ENCODE peak calls at places on chromosomes 3 and 15, in seven cellular contexts. O is pancreas, L is heart left ventricle, E is AG04450, P is ovary, Q is neuronal stem cell, N is hepatocyte. X is an unnamed sample. For H3K9me3, the result is how much of the 10 kb centered on the place peaks cover.

GRCh38 chr3:178982138-178982537 is 89.5 kb downstream of the ZMAT3 start:
- DNase-seq in N (no peak), Q (no peak), P (no peak), L (no peak), O (no peak), E (no peak), X (no peak)

GRCh38 chr3:9088431-9089353 is 125.4 kb upstream of the RAD18 start:
- DNase-seq in P (peak), O (no peak), L (no peak), Q (no peak), E (no peak), N (peak), X (no peak)

GRCh38 chr15:71279757-71280141 is 164.5 kb downstream of the THSD4 start:
- DNase-seq in L (no peak), O (no peak), Q (no peak), E (no peak), P (no peak), N (no peak), X (no peak)

GRCh38 chr3:35709691-35710090 is 70.4 kb downstream of the ARPP21 start:
- DNase-seq in Q (no peak), P (no peak), N (no peak), E (no peak), O (no peak), L (no peak), X (no peak)

GRCh38 chr3:12420393-12420792 is 63.9 kb upstream of the TSEN2 start:
- DNase-seq in L (no peak), P (no peak), E (no peak), Q (no peak), O (no peak), N (no peak), X (no peak)

GRCh38 chr3:46019707-46020106 is 7.6 kb downstream of the XCR1 start:
- DNase-seq in N (no peak), L (no peak), E (no peak), O (no peak), P (no peak), Q (no peak), X (no peak)

GRCh38 chr3:12822725-12823373 is 18.5 kb downstream of the RPL32 start:
- DNase-seq in N (peak), P (no peak), Q (no peak), O (no peak), L (no peak), E (no peak), X (no peak)

GRCh38 chr15:80115021-80115420 is 37.8 kb upstream of the FAH start:
- DNase-seq in N (no peak), Q (no peak), L (no peak), E (no peak), O (no peak), P (no peak), X (no peak)

GRCh38 chr15:98383571-98383970 is 264.8 kb upstream of the IGF1R start:
- DNase-seq in L (no peak), Q (no peak), E (no peak), N (no peak), O (no peak), P (no peak), X (no peak)

GRCh38 chr3:177983341-177983740 is 552.9 kb upstream of the KCNMB2 start:
- DNase-seq in P (no peak), Q (no peak), O (no peak), L (no peak), N (no peak), E (no peak), X (no peak)

GRCh38 chr15:42060797-42061196 is 33.6 kb downstream of the PLA2G4D start:
- DNase-seq in O (no peak), E (no peak), P (no peak), N (no peak), L (no peak), Q (no peak), X (no peak)

GRCh38 chr15:98823012-98823458 is 174.7 kb downstream of the IGF1R start:
- DNase-seq in Q (no peak), P (no peak), L (no peak), N (peak), O (no peak), E (peak), X (peak)

GRCh38 chr3:160677459-160677901 is 520 bp downstream of the ARL14 start:
- DNase-seq in E (no peak), O (no peak), P (no peak), Q (no peak), N (no peak), L (no peak), X (no peak)

GRCh38 chr3:141373768-141374526 is 5.6 kb downstream of the ZBTB38 start:
- DNase-seq in Q (no peak), P (no peak), O (no peak), N (no peak), E (no peak), L (no peak), X (no peak)

GRCh38 chr3:178137206-178137605 is 399.0 kb upstream of the KCNMB2 start:
- DNase-seq in O (no peak), P (no peak), E (no peak), L (no peak), Q (no peak), N (no peak), X (no peak)

GRCh38 chr3:128190501-128190900 is 37.2 kb downstream of the EEFSEC start:
- DNase-seq in O (no peak), E (no peak), P (no peak), L (no peak), Q (no peak), N (no peak), X (no peak)

GRCh38 chr3:14152233-14152962 is 26.0 kb downstream of the XPC start:
- DNase-seq in Q (no peak), N (no peak), P (no peak), L (no peak), O (no peak), E (no peak), X (peak)

GRCh38 chr15:45919806-45920205 is 285.0 kb downstream of the SQOR start:
- DNase-seq in Q (no peak), P (no peak), N (peak), L (no peak), O (no peak), E (no peak), X (peak)

DNA sequence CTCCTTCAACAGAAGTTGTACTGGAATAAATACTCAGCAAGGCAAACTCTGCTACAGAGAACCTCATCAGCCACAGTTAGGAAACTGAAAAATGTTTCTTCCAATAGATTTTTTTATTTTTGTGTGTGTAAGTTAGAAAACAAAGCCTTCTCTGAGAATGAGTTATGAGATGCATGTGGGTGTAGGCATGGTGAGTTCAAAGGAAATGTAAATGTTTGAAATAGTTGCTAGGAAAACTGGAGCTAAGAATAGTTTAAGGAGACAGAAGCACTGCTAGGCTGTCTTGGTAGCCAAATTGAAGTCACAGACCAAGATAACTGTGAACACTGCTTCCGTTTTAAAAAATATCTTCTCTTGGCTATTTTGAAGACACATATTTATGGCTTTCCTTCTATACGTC is 1501.3 kb upstream of the CADM2 start:
- DNase-seq in N (no peak), P (no peak), L (no peak), E (no peak), O (no peak), Q (no peak), X (no peak)
- H3K4me3 ChIP-seq in N (no peak), P (no peak), L (no peak), E (no peak), O (no peak), Q (no peak), X (no peak)

DNA sequence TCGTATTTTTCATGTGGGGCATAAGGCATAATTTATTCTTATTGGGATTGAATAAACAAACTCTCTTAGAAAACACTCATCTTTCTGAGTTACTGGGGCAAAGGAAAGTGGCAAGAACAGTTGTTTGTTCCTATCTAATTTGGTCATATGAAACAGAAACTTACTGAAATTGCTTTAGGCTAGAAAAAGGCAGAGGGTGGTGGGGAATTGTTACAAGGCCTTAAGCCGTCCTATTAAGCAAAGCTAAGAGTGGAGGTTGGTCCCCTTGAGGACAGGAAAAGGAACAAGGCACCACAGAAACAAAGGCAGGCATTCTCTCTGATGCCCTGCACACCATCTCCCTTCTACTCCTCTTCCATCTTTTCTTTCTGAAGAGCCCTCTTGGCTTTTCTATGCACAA is 830.9 kb downstream of the EDEM1 start:
- DNase-seq in O (no peak), N (no peak), P (no peak), Q (no peak), L (no peak), E (no peak), X (no peak)
- H3K9me3 ChIP-seq in O (under half), N (under half), P (under half), Q (under half), L (under half), E (under half), X (under half)

DNA sequence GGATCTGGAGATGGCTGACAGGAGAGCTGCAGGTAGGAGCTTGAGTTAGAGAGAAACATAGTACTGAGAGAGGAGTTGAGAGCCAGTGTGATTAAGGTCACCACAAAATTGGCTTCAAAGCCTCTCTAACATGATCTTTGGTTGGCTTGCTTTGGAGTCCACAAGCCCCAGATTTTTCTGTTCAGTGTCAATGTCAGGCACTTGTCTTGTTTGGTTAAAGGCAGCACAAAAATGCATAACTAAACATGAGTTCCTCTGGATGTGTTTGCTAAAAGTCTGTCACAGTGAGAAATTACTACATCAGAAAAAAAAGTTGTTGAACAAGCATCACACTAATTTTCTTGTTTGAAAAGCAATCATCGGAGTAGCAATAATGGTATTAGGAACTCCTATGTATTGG is 440.5 kb downstream of the NTRK3 start:
- DNase-seq in Q (no peak), O (no peak), E (no peak), L (no peak), N (no peak), P (no peak), X (no peak)
- H3K4me3 ChIP-seq in Q (no peak), O (no peak), E (no peak), L (no peak), N (no peak), P (no peak), X (no peak)

DNA sequence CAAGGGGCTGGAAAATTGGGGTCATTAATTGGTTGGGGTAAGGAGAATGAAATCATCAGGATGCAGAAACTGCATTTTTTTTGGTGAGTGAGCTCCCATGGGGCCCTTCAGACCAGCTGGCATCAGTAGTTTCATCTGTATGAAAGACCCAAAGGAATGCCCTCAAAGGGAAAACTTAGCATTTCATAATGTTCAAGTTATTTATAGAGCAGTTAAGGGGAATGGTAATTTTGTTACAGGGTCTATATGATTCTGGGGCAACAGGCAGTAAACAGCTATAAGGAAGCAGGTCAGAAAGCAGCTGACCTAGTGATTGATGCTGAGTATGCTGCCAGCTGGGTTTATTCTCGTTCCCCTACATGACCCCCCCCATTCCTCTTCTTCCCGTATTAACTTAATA is 448.9 kb downstream of the OCA2 start:
- DNase-seq in L (no peak), E (no peak), N (no peak), Q (no peak), P (no peak), O (no peak), X (no peak)
- H3K9me3 ChIP-seq in L (under half), E (under half), N (under half), Q (under half), P (under half), O (under half), X (under half)

X was measured in SJCRH30.